ENCODE peak calls at places on chromosome 12, in five cellular contexts. One of them, this sample, is unnamed. For H3K9me3, the result is how much of the 10 kb centered on the place peaks cover.

GRCh38 chr12:12010277-12011031 is 60.3 kb upstream of the BCL2L14 start:
- DNase-seq in mesenchymal stem cell: peak
- DNase-seq in IMR-90: peak
- DNase-seq in psoas muscle: peak
- DNase-seq in left ventricle myocardium inferior: peak
- DNase-seq in this sample: no peak

GRCh38 chr12:17348311-17348710 is 741.7 kb downstream of the RERGL start:
- DNase-seq in mesenchymal stem cell: no peak
- DNase-seq in IMR-90: no peak
- DNase-seq in psoas muscle: no peak
- DNase-seq in left ventricle myocardium inferior: no peak
- DNase-seq in this sample: no peak

GRCh38 chr12:76777765-76778216 is 13.9 kb downstream of the ZDHHC17 start:
- DNase-seq in mesenchymal stem cell: no peak
- DNase-seq in IMR-90: no peak
- DNase-seq in psoas muscle: no peak
- DNase-seq in left ventricle myocardium inferior: no peak
- DNase-seq in this sample: no peak

GRCh38 chr12:70840966-70841365 is 79.6 kb downstream of the PTPRR start:
- DNase-seq in mesenchymal stem cell: no peak
- DNase-seq in IMR-90: no peak
- DNase-seq in psoas muscle: no peak
- DNase-seq in left ventricle myocardium inferior: no peak
- DNase-seq in this sample: no peak

GRCh38 chr12:89551747-89552146 is 25.9 kb upstream of the POC1B start:
- DNase-seq in mesenchymal stem cell: no peak
- DNase-seq in IMR-90: no peak
- DNase-seq in psoas muscle: no peak
- DNase-seq in left ventricle myocardium inferior: no peak
- DNase-seq in this sample: no peak

GRCh38 chr12:70094467-70094866 is 148.8 kb upstream of the CNOT2 start:
- DNase-seq in mesenchymal stem cell: no peak
- DNase-seq in IMR-90: no peak
- DNase-seq in psoas muscle: no peak
- DNase-seq in left ventricle myocardium inferior: no peak
- DNase-seq in this sample: peak

GRCh38 chr12:74021937-74022336 is 515.7 kb upstream of the ATXN7L3B start:
- DNase-seq in mesenchymal stem cell: peak
- DNase-seq in IMR-90: no peak
- DNase-seq in psoas muscle: peak
- DNase-seq in left ventricle myocardium inferior: peak
- DNase-seq in this sample: peak

GRCh38 chr12:18141583-18141982 is 51.6 kb upstream of the RERGL start:
- DNase-seq in mesenchymal stem cell: no peak
- DNase-seq in IMR-90: no peak
- DNase-seq in psoas muscle: no peak
- DNase-seq in left ventricle myocardium inferior: no peak
- DNase-seq in this sample: peak

GRCh38 chr12:66165141-66165540 is 4.7 kb downstream of the TMBIM4 start:
- DNase-seq in mesenchymal stem cell: no peak
- DNase-seq in IMR-90: no peak
- DNase-seq in psoas muscle: no peak
- DNase-seq in left ventricle myocardium inferior: no peak
- DNase-seq in this sample: no peak

GRCh38 chr12:66166561-66166960 is 3.2 kb downstream of the TMBIM4 start:
- DNase-seq in mesenchymal stem cell: no peak
- DNase-seq in IMR-90: no peak
- DNase-seq in psoas muscle: no peak
- DNase-seq in left ventricle myocardium inferior: no peak
- DNase-seq in this sample: no peak

GRCh38 chr12:66169221-66170170 is at the start of gene TMBIM4:
- DNase-seq in mesenchymal stem cell: peak
- DNase-seq in IMR-90: peak
- DNase-seq in psoas muscle: peak
- DNase-seq in left ventricle myocardium inferior: peak
- DNase-seq in this sample: peak

GRCh38 chr12:66168410-66168809 is 1.4 kb downstream of the TMBIM4 start:
- DNase-seq in mesenchymal stem cell: no peak
- DNase-seq in IMR-90: no peak
- DNase-seq in psoas muscle: no peak
- DNase-seq in left ventricle myocardium inferior: no peak
- DNase-seq in this sample: no peak

DNA sequence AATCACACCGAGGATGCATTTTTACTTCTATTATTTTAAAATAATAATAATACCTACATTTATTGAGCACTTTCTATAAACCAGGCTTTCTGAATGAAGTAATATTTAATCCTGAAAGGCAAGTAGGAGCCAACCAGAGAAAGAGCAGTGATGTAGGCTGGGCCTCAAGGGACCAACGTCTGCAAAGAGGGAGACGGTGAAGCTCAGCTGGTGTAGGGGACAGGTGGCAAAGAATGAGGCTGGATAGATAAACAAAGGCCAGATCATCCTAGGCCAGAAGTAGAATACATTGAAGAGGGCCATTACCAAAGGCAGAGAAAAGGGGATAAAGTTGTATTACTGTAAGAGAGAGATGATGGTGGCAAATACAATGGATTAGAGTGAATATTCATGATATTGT is 810 bp upstream of the TMBIM4 start:
- DNase-seq in mesenchymal stem cell: no peak
- DNase-seq in IMR-90: no peak
- DNase-seq in psoas muscle: no peak
- DNase-seq in left ventricle myocardium inferior: no peak
- DNase-seq in this sample: no peak
- H3K9me3 ChIP-seq in mesenchymal stem cell: under half
- H3K9me3 ChIP-seq in IMR-90: under half
- H3K9me3 ChIP-seq in psoas muscle: under half
- H3K9me3 ChIP-seq in left ventricle myocardium inferior: under half
- H3K9me3 ChIP-seq in this sample: under half

DNA sequence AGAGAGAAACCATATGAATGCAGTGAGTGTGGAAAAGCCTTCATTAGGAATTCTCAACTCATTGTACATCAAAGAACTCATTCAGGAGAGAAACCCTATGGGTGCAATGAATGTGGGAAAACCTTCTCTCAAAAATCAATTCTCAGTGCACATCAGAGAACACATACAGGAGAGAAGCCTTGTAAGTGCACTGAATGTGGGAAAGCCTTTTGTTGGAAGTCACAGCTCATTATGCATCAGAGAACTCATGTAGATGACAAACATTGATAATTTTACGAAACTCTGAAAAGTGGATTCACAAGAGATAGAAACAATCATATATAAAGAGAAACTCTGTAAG is 22.9 kb downstream of the ZNF268 start:
- DNase-seq in mesenchymal stem cell: no peak
- DNase-seq in IMR-90: no peak
- DNase-seq in psoas muscle: no peak
- DNase-seq in left ventricle myocardium inferior: no peak
- DNase-seq in this sample: no peak
- H3K9me3 ChIP-seq in mesenchymal stem cell: half or more
- H3K9me3 ChIP-seq in IMR-90: half or more
- H3K9me3 ChIP-seq in psoas muscle: half or more
- H3K9me3 ChIP-seq in left ventricle myocardium inferior: half or more
- H3K9me3 ChIP-seq in this sample: half or more

DNA sequence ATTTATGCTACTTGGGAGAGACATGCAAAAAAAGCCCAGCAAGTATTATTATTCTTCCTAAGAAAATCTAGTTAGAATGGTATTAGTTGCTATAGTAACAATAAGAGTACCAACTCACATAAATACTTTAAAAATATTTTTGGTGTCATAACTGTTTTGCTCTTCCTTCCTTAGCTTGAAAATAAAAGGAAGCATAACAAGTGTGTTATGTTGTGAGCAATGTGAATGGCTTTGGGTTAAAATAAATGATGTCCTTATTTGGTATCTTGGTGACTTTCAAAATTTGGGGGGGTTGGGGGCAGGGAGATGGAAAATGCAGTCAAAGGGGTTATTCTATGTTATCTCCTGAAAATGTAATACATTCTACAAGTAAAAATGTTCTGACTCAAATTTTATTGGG is 91.0 kb downstream of the ELK3 start:
- DNase-seq in mesenchymal stem cell: no peak
- DNase-seq in IMR-90: no peak
- DNase-seq in psoas muscle: no peak
- DNase-seq in left ventricle myocardium inferior: no peak
- DNase-seq in this sample: no peak
- H3K9me3 ChIP-seq in mesenchymal stem cell: under half
- H3K9me3 ChIP-seq in IMR-90: under half
- H3K9me3 ChIP-seq in psoas muscle: under half
- H3K9me3 ChIP-seq in left ventricle myocardium inferior: under half
- H3K9me3 ChIP-seq in this sample: under half

GRCh38 chr12:34372003-34372402 is 349.7 kb downstream of the ALG10 start:
- DNase-seq in mesenchymal stem cell: no peak
- DNase-seq in IMR-90: no peak
- DNase-seq in psoas muscle: no peak
- DNase-seq in left ventricle myocardium inferior: no peak
- DNase-seq in this sample: no peak

GRCh38 chr12:34373926-34374325 is 351.6 kb downstream of the ALG10 start:
- DNase-seq in mesenchymal stem cell: no peak
- DNase-seq in IMR-90: no peak
- DNase-seq in psoas muscle: no peak
- DNase-seq in left ventricle myocardium inferior: no peak
- DNase-seq in this sample: no peak

GRCh38 chr12:34368079-34368478 is 345.8 kb downstream of the ALG10 start:
- DNase-seq in mesenchymal stem cell: no peak
- DNase-seq in IMR-90: no peak
- DNase-seq in psoas muscle: no peak
- DNase-seq in left ventricle myocardium inferior: no peak
- DNase-seq in this sample: no peak

GRCh38 chr12:34376133-34376799 is 354.0 kb downstream of the ALG10 start:
- DNase-seq in mesenchymal stem cell: no peak
- DNase-seq in IMR-90: no peak
- DNase-seq in psoas muscle: no peak
- DNase-seq in left ventricle myocardium inferior: no peak
- DNase-seq in this sample: no peak

GRCh38 chr12:34371050-34371449 is 348.8 kb downstream of the ALG10 start:
- DNase-seq in mesenchymal stem cell: no peak
- DNase-seq in IMR-90: no peak
- DNase-seq in psoas muscle: no peak
- DNase-seq in left ventricle myocardium inferior: no peak
- DNase-seq in this sample: no peak
- H3K9me3 ChIP-seq in mesenchymal stem cell: under half
- H3K9me3 ChIP-seq in IMR-90: under half
- H3K9me3 ChIP-seq in psoas muscle: under half
- H3K9me3 ChIP-seq in left ventricle myocardium inferior: half or more
- H3K9me3 ChIP-seq in this sample: under half

GRCh38 chr12:694734-695503 is 31.7 kb upstream of the NINJ2 start:
- DNase-seq in mesenchymal stem cell: peak
- DNase-seq in IMR-90: no peak
- DNase-seq in psoas muscle: no peak
- DNase-seq in left ventricle myocardium inferior: no peak
- DNase-seq in this sample: no peak
- H3K9me3 ChIP-seq in mesenchymal stem cell: under half
- H3K9me3 ChIP-seq in IMR-90: under half
- H3K9me3 ChIP-seq in psoas muscle: under half
- H3K9me3 ChIP-seq in left ventricle myocardium inferior: under half
- H3K9me3 ChIP-seq in this sample: under half

GRCh38 chr12:8960185-8960584 is 10.7 kb upstream of the M6PR start:
- DNase-seq in mesenchymal stem cell: no peak
- DNase-seq in IMR-90: no peak
- DNase-seq in psoas muscle: no peak
- DNase-seq in left ventricle myocardium inferior: no peak
- DNase-seq in this sample: no peak

GRCh38 chr12:8953773-8954402 is 4.4 kb upstream of the M6PR start:
- DNase-seq in mesenchymal stem cell: no peak
- DNase-seq in IMR-90: no peak
- DNase-seq in psoas muscle: no peak
- DNase-seq in left ventricle myocardium inferior: no peak
- DNase-seq in this sample: no peak

GRCh38 chr12:8957561-8957960 is 8.1 kb upstream of the M6PR start:
- DNase-seq in mesenchymal stem cell: no peak
- DNase-seq in IMR-90: no peak
- DNase-seq in psoas muscle: no peak
- DNase-seq in left ventricle myocardium inferior: no peak
- DNase-seq in this sample: no peak

GRCh38 chr12:8956772-8957171 is 7.3 kb upstream of the M6PR start:
- DNase-seq in mesenchymal stem cell: no peak
- DNase-seq in IMR-90: no peak
- DNase-seq in psoas muscle: no peak
- DNase-seq in left ventricle myocardium inferior: peak
- DNase-seq in this sample: no peak

DNA sequence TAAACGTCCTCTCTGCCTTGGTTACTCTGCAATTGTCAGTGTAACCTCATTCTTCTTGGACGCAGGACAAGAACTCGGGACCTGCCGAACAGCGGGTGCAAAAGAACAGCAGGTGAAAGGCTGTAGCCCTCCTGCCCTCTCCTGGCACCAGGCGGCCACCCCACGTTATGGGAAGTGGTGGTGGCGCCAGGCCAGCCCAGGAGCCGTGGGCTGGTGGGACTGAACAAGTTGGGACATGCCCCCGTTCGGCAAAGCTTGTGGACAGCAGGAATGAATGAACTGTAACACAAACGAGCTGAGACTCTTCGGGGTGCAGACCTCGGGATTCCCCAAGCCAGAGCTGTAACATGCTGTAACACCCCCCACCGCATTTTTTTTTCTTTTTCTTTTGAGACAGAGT is 6.6 kb upstream of the M6PR start:
- DNase-seq in mesenchymal stem cell: no peak
- DNase-seq in IMR-90: no peak
- DNase-seq in psoas muscle: no peak
- DNase-seq in left ventricle myocardium inferior: no peak
- DNase-seq in this sample: no peak
- H3K9me3 ChIP-seq in mesenchymal stem cell: under half
- H3K9me3 ChIP-seq in IMR-90: under half
- H3K9me3 ChIP-seq in psoas muscle: under half
- H3K9me3 ChIP-seq in left ventricle myocardium inferior: under half
- H3K9me3 ChIP-seq in this sample: under half

GRCh38 chr12:133203344-133204263 is 22.3 kb downstream of the ZNF268 start:
- DNase-seq in mesenchymal stem cell: no peak
- DNase-seq in IMR-90: peak
- DNase-seq in psoas muscle: no peak
- DNase-seq in left ventricle myocardium inferior: no peak
- DNase-seq in this sample: no peak

GRCh38 chr12:133202493-133203343 is 21.4 kb downstream of the ZNF268 start:
- DNase-seq in mesenchymal stem cell: peak
- DNase-seq in IMR-90: no peak
- DNase-seq in psoas muscle: no peak
- DNase-seq in left ventricle myocardium inferior: no peak
- DNase-seq in this sample: no peak

GRCh38 chr12:133201888-133202287 is 20.6 kb downstream of the ZNF268 start:
- DNase-seq in mesenchymal stem cell: no peak
- DNase-seq in IMR-90: no peak
- DNase-seq in psoas muscle: no peak
- DNase-seq in left ventricle myocardium inferior: no peak
- DNase-seq in this sample: no peak

GRCh38 chr12:133206390-133206789 is 25.1 kb downstream of the ZNF268 start:
- DNase-seq in mesenchymal stem cell: no peak
- DNase-seq in IMR-90: no peak
- DNase-seq in psoas muscle: no peak
- DNase-seq in left ventricle myocardium inferior: no peak
- DNase-seq in this sample: no peak
- H3K9me3 ChIP-seq in mesenchymal stem cell: half or more
- H3K9me3 ChIP-seq in IMR-90: half or more
- H3K9me3 ChIP-seq in psoas muscle: half or more
- H3K9me3 ChIP-seq in left ventricle myocardium inferior: half or more
- H3K9me3 ChIP-seq in this sample: half or more